ENCODE peak calls at places on chromosomes 2 and 18, in six cellular contexts. One of them, this sample, is unnamed.

GRCh38 chr2:47907097-47907781 is 941 bp upstream of the FBXO11 start:
- DNase-seq in neuronal stem cell: no peak
- DNase-seq in fibroblast of lung: no peak
- DNase-seq in mammary epithelial cell: no peak
- DNase-seq in HCT116: no peak
- DNase-seq in cardiac muscle cell: peak; percentile 27
- DNase-seq in this sample: no peak

GRCh38 chr18:55588876-55589595 is 1.0 kb upstream of the TCF4 start:
- DNase-seq in neuronal stem cell: no peak
- DNase-seq in fibroblast of lung: peak; percentile 47
- DNase-seq in mammary epithelial cell: peak; percentile 10
- DNase-seq in HCT116: no peak
- DNase-seq in cardiac muscle cell: no peak
- DNase-seq in this sample: no peak

GRCh38 chr2:119476301-119477117 is 44.9 kb downstream of the TMEM37 start:
- DNase-seq in neuronal stem cell: peak; percentile 56
- DNase-seq in fibroblast of lung: peak; percentile 58
- DNase-seq in mammary epithelial cell: peak; percentile 39
- DNase-seq in HCT116: peak; percentile 78
- DNase-seq in cardiac muscle cell: peak; percentile 72
- DNase-seq in this sample: peak; percentile 74

GRCh38 chr18:34977787-34978532 is 63.3 kb upstream of the MAPRE2 start:
- DNase-seq in neuronal stem cell: no peak
- DNase-seq in fibroblast of lung: no peak
- DNase-seq in mammary epithelial cell: peak; percentile 66
- DNase-seq in HCT116: no peak
- DNase-seq in cardiac muscle cell: peak; percentile 35
- DNase-seq in this sample: no peak

GRCh38 chr18:45527891-45528290 is 87.4 kb upstream of the SLC14A2 start:
- DNase-seq in neuronal stem cell: no peak
- DNase-seq in fibroblast of lung: no peak
- DNase-seq in mammary epithelial cell: no peak
- DNase-seq in HCT116: no peak
- DNase-seq in cardiac muscle cell: no peak
- DNase-seq in this sample: no peak

GRCh38 chr18:74945774-74946545 is 263.0 kb downstream of the PTGR3 start:
- DNase-seq in neuronal stem cell: no peak
- DNase-seq in fibroblast of lung: peak; percentile 46
- DNase-seq in mammary epithelial cell: no peak
- DNase-seq in HCT116: no peak
- DNase-seq in cardiac muscle cell: no peak
- DNase-seq in this sample: no peak

GRCh38 chr2:121185571-121186074 is 99.4 kb downstream of the TFCP2L1 start:
- DNase-seq in neuronal stem cell: no peak
- DNase-seq in fibroblast of lung: peak; percentile 20
- DNase-seq in mammary epithelial cell: peak; percentile 96
- DNase-seq in HCT116: peak; percentile 8
- DNase-seq in cardiac muscle cell: no peak
- DNase-seq in this sample: no peak

GRCh38 chr2:102368461-102369109 is 13.0 kb downstream of the IL18R1 start:
- DNase-seq in neuronal stem cell: no peak
- DNase-seq in fibroblast of lung: no peak
- DNase-seq in mammary epithelial cell: no peak
- DNase-seq in HCT116: no peak
- DNase-seq in cardiac muscle cell: no peak
- DNase-seq in this sample: no peak

GRCh38 chr2:154402138-154402714 is 296.3 kb upstream of the KCNJ3 start:
- DNase-seq in neuronal stem cell: peak; percentile 1
- DNase-seq in fibroblast of lung: peak; percentile 4
- DNase-seq in mammary epithelial cell: peak; percentile 20
- DNase-seq in HCT116: peak; percentile 43
- DNase-seq in cardiac muscle cell: peak; percentile 60
- DNase-seq in this sample: no peak

GRCh38 chr2:150169230-150169629 is 318.2 kb downstream of the RND3 start:
- DNase-seq in neuronal stem cell: no peak
- DNase-seq in fibroblast of lung: peak; percentile 75
- DNase-seq in mammary epithelial cell: no peak
- DNase-seq in HCT116: no peak
- DNase-seq in cardiac muscle cell: no peak
- DNase-seq in this sample: no peak

DNA sequence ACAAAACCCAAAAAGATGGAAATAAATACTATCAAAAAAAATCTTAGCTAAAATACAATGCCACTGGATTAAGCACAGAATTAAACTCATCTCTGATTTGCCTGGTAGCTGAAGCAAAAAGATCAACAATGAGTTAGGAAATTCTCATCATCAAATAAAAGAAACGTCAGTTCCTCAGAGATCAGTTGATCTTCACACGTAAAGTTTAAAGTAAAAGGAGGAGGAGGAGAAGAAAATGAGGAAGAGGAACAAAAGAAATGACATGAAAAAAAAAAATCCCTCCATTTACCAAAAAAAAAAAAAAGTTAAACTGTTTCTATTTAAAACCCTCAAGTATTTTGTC is 22.6 kb downstream of the KLF7 start:
- DNase-seq in neuronal stem cell: no peak
- DNase-seq in fibroblast of lung: no peak
- DNase-seq in mammary epithelial cell: no peak
- DNase-seq in HCT116: no peak
- DNase-seq in cardiac muscle cell: no peak
- DNase-seq in this sample: no peak
- H3K4me3 ChIP-seq in neuronal stem cell: no peak overlapping the region
- H3K4me3 ChIP-seq in fibroblast of lung: no peak overlapping the region
- H3K4me3 ChIP-seq in mammary epithelial cell: no peak overlapping the region
- H3K4me3 ChIP-seq in HCT116: no peak overlapping the region
- H3K4me3 ChIP-seq in cardiac muscle cell: no peak overlapping the region
- H3K4me3 ChIP-seq in this sample: no peak overlapping the region

DNA sequence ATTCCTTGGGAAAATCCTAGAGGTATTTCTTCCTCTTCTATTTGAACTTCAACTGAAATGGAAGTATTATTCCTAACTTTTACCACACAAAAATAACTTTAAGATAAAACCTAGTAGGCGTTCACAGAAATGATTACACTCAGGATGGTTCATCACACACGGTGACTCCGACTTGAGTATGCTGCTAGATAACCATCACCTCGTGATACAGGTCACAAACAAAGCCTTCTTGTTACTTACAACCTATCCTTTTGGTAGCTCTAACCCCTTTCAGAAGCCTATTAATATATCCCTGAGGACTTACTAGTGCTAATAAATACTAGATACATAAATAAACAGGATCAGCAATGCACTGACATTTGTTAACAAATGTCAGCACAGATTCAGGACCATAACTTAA is 101.0 kb upstream of the DNER start:
- DNase-seq in neuronal stem cell: no peak
- DNase-seq in fibroblast of lung: peak; percentile 54
- DNase-seq in mammary epithelial cell: peak; percentile 78
- DNase-seq in HCT116: no peak
- DNase-seq in cardiac muscle cell: no peak
- DNase-seq in this sample: no peak
- H3K36me3 ChIP-seq in neuronal stem cell: peaks cover 5% of the 10 kb centered on the region
- H3K36me3 ChIP-seq in fibroblast of lung: peaks cover 2% of the 10 kb centered on the region
- H3K36me3 ChIP-seq in mammary epithelial cell: peaks cover 26% of the 10 kb centered on the region
- H3K36me3 ChIP-seq in HCT116: peaks cover 18% of the 10 kb centered on the region
- H3K36me3 ChIP-seq in cardiac muscle cell: peaks cover 61% of the 10 kb centered on the region
- H3K36me3 ChIP-seq in this sample: no peaks in the 10 kb centered on the region

GRCh38 chr2:81495556-81495955 is 1191.0 kb upstream of the LRRTM1 start:
- DNase-seq in neuronal stem cell: no peak
- DNase-seq in fibroblast of lung: no peak
- DNase-seq in mammary epithelial cell: no peak
- DNase-seq in HCT116: no peak
- DNase-seq in cardiac muscle cell: no peak
- DNase-seq in this sample: no peak
- H3K4me3 ChIP-seq in neuronal stem cell: no peak overlapping the region
- H3K4me3 ChIP-seq in fibroblast of lung: no peak overlapping the region
- H3K4me3 ChIP-seq in mammary epithelial cell: no peak overlapping the region
- H3K4me3 ChIP-seq in HCT116: no peak overlapping the region
- H3K4me3 ChIP-seq in cardiac muscle cell: no peak overlapping the region
- H3K4me3 ChIP-seq in this sample: no peak overlapping the region

GRCh38 chr2:216119144-216119543 is 10.0 kb downstream of the XRCC5 start:
- DNase-seq in neuronal stem cell: peak; percentile 63
- DNase-seq in fibroblast of lung: no peak
- DNase-seq in mammary epithelial cell: no peak
- DNase-seq in HCT116: no peak
- DNase-seq in cardiac muscle cell: no peak
- DNase-seq in this sample: no peak

GRCh38 chr2:216116418-216116817 is 7.3 kb downstream of the XRCC5 start:
- DNase-seq in neuronal stem cell: no peak
- DNase-seq in fibroblast of lung: no peak
- DNase-seq in mammary epithelial cell: no peak
- DNase-seq in HCT116: no peak
- DNase-seq in cardiac muscle cell: no peak
- DNase-seq in this sample: no peak

GRCh38 chr2:216119986-216120385 is 10.8 kb downstream of the XRCC5 start:
- DNase-seq in neuronal stem cell: no peak
- DNase-seq in fibroblast of lung: no peak
- DNase-seq in mammary epithelial cell: no peak
- DNase-seq in HCT116: no peak
- DNase-seq in cardiac muscle cell: no peak
- DNase-seq in this sample: no peak

GRCh38 chr2:216117566-216117965 is 8.4 kb downstream of the XRCC5 start:
- DNase-seq in neuronal stem cell: no peak
- DNase-seq in fibroblast of lung: peak; percentile 64
- DNase-seq in mammary epithelial cell: no peak
- DNase-seq in HCT116: no peak
- DNase-seq in cardiac muscle cell: no peak
- DNase-seq in this sample: no peak

DNA sequence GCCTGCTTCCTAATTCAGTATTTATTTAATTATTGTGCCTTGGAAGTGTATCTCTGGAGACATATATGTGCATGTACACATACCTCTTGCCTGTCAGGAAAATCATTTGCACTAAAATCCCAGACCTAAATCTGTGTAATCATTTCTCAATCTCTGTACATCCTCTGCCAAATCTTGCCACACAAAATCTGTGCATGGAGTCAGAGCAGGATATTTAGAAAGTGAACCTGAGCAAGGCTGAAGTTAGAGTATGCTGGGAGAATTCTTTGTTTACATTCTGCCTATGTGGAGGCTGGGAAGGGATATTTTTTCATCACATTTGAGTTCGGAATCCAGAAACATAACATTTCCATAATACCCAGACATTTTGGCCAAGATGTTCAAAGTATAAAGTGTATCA is 9.3 kb downstream of the XRCC5 start:
- DNase-seq in neuronal stem cell: no peak
- DNase-seq in fibroblast of lung: no peak
- DNase-seq in mammary epithelial cell: no peak
- DNase-seq in HCT116: no peak
- DNase-seq in cardiac muscle cell: no peak
- DNase-seq in this sample: no peak
- H3K36me3 ChIP-seq in neuronal stem cell: peaks cover 26% of the 10 kb centered on the region
- H3K36me3 ChIP-seq in fibroblast of lung: peaks cover 9% of the 10 kb centered on the region
- H3K36me3 ChIP-seq in mammary epithelial cell: peaks cover 55% of the 10 kb centered on the region
- H3K36me3 ChIP-seq in HCT116: peaks cover 88% of the 10 kb centered on the region
- H3K36me3 ChIP-seq in cardiac muscle cell: peaks cover 74% of the 10 kb centered on the region
- H3K36me3 ChIP-seq in this sample: peaks cover 32% of the 10 kb centered on the region

GRCh38 chr2:176239016-176239415 is 30.2 kb upstream of the MTX2 start:
- DNase-seq in neuronal stem cell: no peak
- DNase-seq in fibroblast of lung: no peak
- DNase-seq in mammary epithelial cell: no peak
- DNase-seq in HCT116: no peak
- DNase-seq in cardiac muscle cell: no peak
- DNase-seq in this sample: no peak
- H3K4me3 ChIP-seq in neuronal stem cell: no peak overlapping the region
- H3K4me3 ChIP-seq in fibroblast of lung: no peak overlapping the region
- H3K4me3 ChIP-seq in mammary epithelial cell: no peak overlapping the region
- H3K4me3 ChIP-seq in HCT116: no peak overlapping the region
- H3K4me3 ChIP-seq in cardiac muscle cell: no peak overlapping the region
- H3K4me3 ChIP-seq in this sample: no peak overlapping the region

DNA sequence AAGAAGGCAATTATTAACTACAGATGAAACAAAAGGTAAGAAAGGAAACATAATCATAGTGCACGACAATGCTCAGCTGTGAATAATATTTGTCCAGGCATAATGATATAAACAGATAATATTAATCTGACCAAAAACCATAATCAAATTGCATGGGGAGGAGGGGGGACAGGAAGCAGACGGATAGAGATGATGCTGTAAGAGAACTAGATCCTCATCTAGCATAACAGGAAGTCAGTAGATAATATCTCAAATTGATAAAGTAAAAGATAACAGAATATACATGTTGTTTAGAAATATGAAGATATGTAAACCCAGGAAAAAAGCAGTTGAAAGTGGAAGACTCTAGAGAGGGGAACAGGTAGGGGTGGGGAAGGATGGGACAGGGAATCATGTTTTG is 84.9 kb upstream of the TGFA start:
- DNase-seq in neuronal stem cell: no peak
- DNase-seq in fibroblast of lung: no peak
- DNase-seq in mammary epithelial cell: no peak
- DNase-seq in HCT116: no peak
- DNase-seq in cardiac muscle cell: no peak
- DNase-seq in this sample: no peak
- H3K36me3 ChIP-seq in neuronal stem cell: no peaks in the 10 kb centered on the region
- H3K36me3 ChIP-seq in fibroblast of lung: no peaks in the 10 kb centered on the region
- H3K36me3 ChIP-seq in mammary epithelial cell: no peaks in the 10 kb centered on the region
- H3K36me3 ChIP-seq in HCT116: no peaks in the 10 kb centered on the region
- H3K36me3 ChIP-seq in cardiac muscle cell: no peaks in the 10 kb centered on the region
- H3K36me3 ChIP-seq in this sample: no peaks in the 10 kb centered on the region

DNA sequence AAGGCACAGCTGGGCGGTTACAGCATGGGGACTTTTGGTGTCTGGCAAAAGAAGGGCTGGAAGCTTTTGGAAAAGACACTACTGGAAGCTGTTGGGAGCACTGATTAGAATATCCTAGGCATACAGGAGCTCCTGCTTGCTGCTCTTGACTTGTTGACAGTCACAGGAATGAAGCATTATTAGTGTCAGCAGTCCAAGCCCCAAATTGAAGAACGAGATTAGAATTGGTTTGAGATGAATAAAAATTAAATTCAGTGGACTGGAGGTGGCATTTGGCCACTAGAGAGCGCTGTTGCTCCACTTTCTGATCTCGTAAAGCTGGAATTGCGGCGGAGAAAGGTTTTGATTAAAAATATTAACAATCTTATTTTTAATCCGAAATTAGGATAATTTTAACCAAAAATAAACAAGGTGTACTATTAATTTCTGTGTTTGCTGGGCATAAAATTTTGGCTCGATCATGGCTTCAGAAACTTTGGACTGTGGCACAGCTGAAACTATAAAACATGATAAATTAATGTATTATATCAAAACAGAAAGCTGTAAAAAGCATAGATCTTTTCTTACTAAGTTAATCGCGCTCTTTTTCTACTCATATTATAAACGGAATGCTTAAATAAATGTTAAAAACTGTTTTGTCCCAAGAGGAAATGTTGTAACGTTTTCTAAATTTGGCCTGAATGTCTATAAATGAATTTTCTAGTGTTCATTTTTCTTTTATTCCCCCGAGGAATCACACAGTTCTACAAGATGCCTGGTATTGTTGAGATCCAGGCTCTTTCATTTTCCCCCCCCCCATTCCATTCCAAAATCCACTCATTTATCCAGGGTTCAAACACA is 2.4 kb upstream of the HOXD8 start:
- DNase-seq in neuronal stem cell: peak; percentile 76
- DNase-seq in fibroblast of lung: peak; percentile 33
- DNase-seq in mammary epithelial cell: no peak
- DNase-seq in HCT116: no peak
- DNase-seq in cardiac muscle cell: peak; percentile 82
- DNase-seq in this sample: no peak
- H3K4me3 ChIP-seq in neuronal stem cell: no peak overlapping the region
- H3K4me3 ChIP-seq in fibroblast of lung: no peak overlapping the region
- H3K4me3 ChIP-seq in mammary epithelial cell: no peak overlapping the region
- H3K4me3 ChIP-seq in HCT116: peak overlapping the region; percentile 9
- H3K4me3 ChIP-seq in cardiac muscle cell: no peak overlapping the region
- H3K4me3 ChIP-seq in this sample: no peak overlapping the region

This sample was measured in iPS DF 6.9.